ENCODE peak calls at places on chromosomes 7 and 10, in six cellular contexts. E is ELF-1; N is stimulated activated CD8-positive, alpha-beta memory T cell treated with anti-CD3 and anti-CD28 coated beads, Interleukin-4, amount 100 ng/mL, for 1 hour; G is GM10248; H is putamen; X is head of caudate nucleus. B is an unnamed sample.

GRCh38 chr7:11650504-11650903 is 181.5 kb downstream of the THSD7A start:
- DNase-seq in N (no peak), X (no peak), E (no peak), G (no peak), H (no peak), B (no peak)

GRCh38 chr7:101494602-101495329 is 132.1 kb downstream of the COL26A1 start:
- DNase-seq in H (no peak), N (no peak), E (peak), X (no peak), G (no peak), B (no peak)

GRCh38 chr10:110423650-110424049 is 74.1 kb upstream of the DUSP5 start:
- DNase-seq in H (no peak), X (no peak), N (no peak), G (no peak), E (no peak), B (no peak)

GRCh38 chr10:81215498-81215897 is 659.5 kb upstream of the NRG3 start:
- DNase-seq in E (no peak), G (no peak), H (no peak), X (no peak), N (no peak), B (no peak)

GRCh38 chr10:120950103-120950561 is 99.0 kb downstream of the WDR11 start:
- DNase-seq in E (peak), H (no peak), G (no peak), N (no peak), X (no peak), B (no peak)

GRCh38 chr7:25995216-25995615 is 156.8 kb upstream of the NFE2L3 start:
- DNase-seq in H (no peak), E (no peak), N (no peak), X (no peak), G (no peak), B (no peak)

GRCh38 chr10:97428572-97428981 is 2.6 kb downstream of the PGAM1 start:
- DNase-seq in E (peak), X (no peak), H (no peak), N (no peak), G (no peak), B (no peak)

GRCh38 chr10:97016728-97017473 is 168.9 kb downstream of the SLIT1 start:
- DNase-seq in E (no peak), X (no peak), G (peak), H (peak), N (no peak), B (no peak)

GRCh38 chr7:12257582-12257981 is 46.5 kb downstream of the TMEM106B start:
- DNase-seq in N (no peak), X (no peak), G (peak), H (no peak), E (no peak), B (no peak)

GRCh38 chr7:121366852-121367431 is 29.2 kb downstream of the FAM3C start:
- DNase-seq in H (peak), G (peak), E (no peak), X (no peak), N (no peak), B (no peak)

B was measured in cortex of kidney.